ENCODE peak calls at places on chromosomes 11 and 22, in six cellular contexts. One of them, this sample, is unnamed.

GRCh38 chr11:85407648-85408047 is 219.5 kb downstream of the DLG2 start:
- DNase-seq in HepG2: no peak
- DNase-seq in K562: no peak
- DNase-seq in H1: no peak
- DNase-seq in GM12891: no peak
- DNase-seq in GM12878: no peak
- DNase-seq in this sample: no peak

GRCh38 chr11:19777032-19777341 is 64.3 kb downstream of the NAV2 start:
- DNase-seq in K562: peak; percentile 12
- DNase-seq in GM12891: peak; percentile 32
- DNase-seq in H1: no peak
- DNase-seq in HepG2: no peak
- DNase-seq in GM12878: no peak
- DNase-seq in this sample: peak; percentile 28

GRCh38 chr22:19598054-19598855 is 74.0 kb upstream of the CLDN5 start:
- DNase-seq in HepG2: no peak
- DNase-seq in H1: no peak
- DNase-seq in GM12878: no peak
- DNase-seq in GM12891: no peak
- DNase-seq in K562: peak; percentile 28
- DNase-seq in this sample: no peak

GRCh38 chr11:127106142-127106541 is 105.6 kb upstream of the KIRREL3 start:
- DNase-seq in GM12891: no peak
- DNase-seq in GM12878: no peak
- DNase-seq in HepG2: no peak
- DNase-seq in H1: no peak
- DNase-seq in K562: no peak
- DNase-seq in this sample: no peak

GRCh38 chr22:24285245-24285644 is 14.6 kb downstream of the SPECC1L start:
- DNase-seq in GM12878: no peak
- DNase-seq in GM12891: no peak
- DNase-seq in HepG2: no peak
- DNase-seq in K562: no peak
- DNase-seq in H1: no peak
- DNase-seq in this sample: no peak

GRCh38 chr11:74316772-74317505 is 5.5 kb upstream of the P4HA3 start:
- DNase-seq in HepG2: no peak
- DNase-seq in H1: no peak
- DNase-seq in K562: no peak
- DNase-seq in GM12878: no peak
- DNase-seq in GM12891: no peak
- DNase-seq in this sample: no peak

GRCh38 chr11:10628506-10629236 is 60.2 kb upstream of the LYVE1 start:
- DNase-seq in H1: no peak
- DNase-seq in HepG2: no peak
- DNase-seq in GM12878: no peak
- DNase-seq in K562: no peak
- DNase-seq in GM12891: no peak
- DNase-seq in this sample: no peak

GRCh38 chr22:48321986-48322545 is 1505.6 kb downstream of the BRD1 start:
- DNase-seq in GM12878: no peak
- DNase-seq in GM12891: no peak
- DNase-seq in K562: no peak
- DNase-seq in H1: no peak
- DNase-seq in HepG2: no peak
- DNase-seq in this sample: no peak

GRCh38 chr11:103530257-103530656 is 421.0 kb downstream of the DYNC2H1 start:
- DNase-seq in GM12891: no peak
- DNase-seq in K562: no peak
- DNase-seq in HepG2: no peak
- DNase-seq in GM12878: no peak
- DNase-seq in H1: no peak
- DNase-seq in this sample: no peak

GRCh38 chr11:120239713-120240640 is at the start of gene POU2F3:
- DNase-seq in HepG2: no peak
- DNase-seq in H1: no peak
- DNase-seq in K562: peak; percentile 62
- DNase-seq in GM12891: no peak
- DNase-seq in GM12878: no peak
- DNase-seq in this sample: no peak

GRCh38 chr11:29243616-29244015 is 773.2 kb downstream of the KCNA4 start:
- DNase-seq in H1: no peak
- DNase-seq in K562: no peak
- DNase-seq in GM12891: no peak
- DNase-seq in HepG2: no peak
- DNase-seq in GM12878: no peak
- DNase-seq in this sample: no peak

GRCh38 chr11:115128226-115128625 is 376.0 kb downstream of the CADM1 start:
- DNase-seq in GM12878: no peak
- DNase-seq in K562: no peak
- DNase-seq in HepG2: no peak
- DNase-seq in H1: no peak
- DNase-seq in GM12891: no peak
- DNase-seq in this sample: no peak

GRCh38 chr11:115127790-115128189 is 376.4 kb downstream of the CADM1 start:
- DNase-seq in H1: no peak
- DNase-seq in GM12891: no peak
- DNase-seq in K562: no peak
- DNase-seq in HepG2: no peak
- DNase-seq in GM12878: no peak
- DNase-seq in this sample: no peak

GRCh38 chr11:115126515-115127208 is 377.6 kb downstream of the CADM1 start:
- DNase-seq in K562: no peak
- DNase-seq in GM12878: no peak
- DNase-seq in GM12891: no peak
- DNase-seq in HepG2: no peak
- DNase-seq in H1: no peak
- DNase-seq in this sample: no peak

GRCh38 chr11:115129771-115130306 is 374.4 kb downstream of the CADM1 start:
- DNase-seq in K562: no peak
- DNase-seq in H1: no peak
- DNase-seq in GM12878: no peak
- DNase-seq in HepG2: no peak
- DNase-seq in GM12891: no peak
- DNase-seq in this sample: no peak

DNA sequence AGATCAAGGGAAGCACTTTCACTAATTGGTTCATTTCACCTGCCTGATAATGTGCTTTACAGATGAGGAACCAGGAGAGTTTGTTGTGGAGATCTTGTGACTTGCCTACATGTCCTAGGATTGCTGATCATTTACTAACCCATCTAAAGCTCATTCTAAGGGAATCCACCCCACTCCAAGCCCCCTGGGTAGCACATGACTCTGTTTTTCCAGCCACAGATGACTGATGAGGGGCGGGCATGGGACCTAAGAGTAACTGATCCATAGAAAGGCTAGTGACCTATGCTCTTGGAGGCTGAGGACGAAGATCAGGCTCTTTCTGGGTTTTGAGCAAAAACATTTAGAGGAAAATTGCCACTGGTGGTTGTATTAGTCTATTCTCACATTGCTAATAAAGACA is 378.1 kb downstream of the CADM1 start:
- DNase-seq in HepG2: no peak
- DNase-seq in K562: no peak
- DNase-seq in GM12878: no peak
- DNase-seq in H1: no peak
- DNase-seq in GM12891: no peak
- DNase-seq in this sample: no peak
- TF ChIP-seq TAF1 in HepG2: no peak
- TF ChIP-seq TAF1 in K562: no peak
- TF ChIP-seq TAF1 in GM12878: no peak
- TF ChIP-seq TAF1 in H1: no peak
- TF ChIP-seq TAF1 in GM12891: no peak
- TF ChIP-seq TAF1 in this sample: no peak

DNA sequence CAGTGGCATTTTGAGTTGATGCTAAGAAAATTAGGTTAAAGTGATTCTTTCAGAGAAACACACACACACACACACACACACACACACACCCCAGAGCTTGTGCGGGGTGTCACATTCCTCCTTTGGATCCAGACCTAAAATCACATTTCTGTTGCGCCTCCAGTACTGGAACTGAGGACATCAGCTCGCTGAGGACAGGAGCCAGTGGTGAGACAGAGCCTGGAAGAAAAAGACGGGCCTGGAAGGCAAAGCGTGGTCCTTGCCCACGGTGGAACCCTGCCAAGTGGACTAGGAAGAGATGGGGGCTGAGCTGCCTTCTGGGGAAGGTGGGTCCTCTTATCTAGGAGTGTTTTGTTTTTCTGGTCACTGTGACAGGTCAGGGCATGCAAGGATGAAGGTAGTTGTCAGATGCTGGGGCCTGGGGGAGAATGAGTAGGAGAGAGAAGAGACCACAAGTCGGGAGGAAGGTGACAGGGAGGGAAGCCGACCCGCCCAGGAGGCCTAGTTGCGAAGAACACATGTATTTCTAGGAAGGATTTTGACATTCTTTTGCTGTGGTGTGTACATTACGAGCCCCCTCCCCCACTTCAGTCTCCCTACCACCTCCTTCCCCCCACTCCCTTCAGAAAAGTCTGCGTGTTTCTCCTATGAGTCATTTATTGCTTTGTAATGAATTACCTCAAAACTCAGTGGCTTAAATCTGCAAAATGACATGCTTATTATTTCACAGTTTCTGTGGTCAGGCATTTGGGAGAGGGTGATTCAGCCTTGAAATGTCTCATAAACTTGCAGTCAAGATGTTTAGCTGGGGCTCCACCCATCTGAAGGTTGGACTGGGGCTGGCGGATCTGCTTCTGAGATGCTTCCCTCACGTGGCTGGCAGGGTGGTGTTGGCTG is 4.8 kb upstream of the ELFN2 start:
- DNase-seq in H1: no peak
- DNase-seq in HepG2: peak; percentile 19
- DNase-seq in GM12878: no peak
- DNase-seq in K562: no peak
- DNase-seq in GM12891: no peak
- DNase-seq in this sample: no peak
- TF ChIP-seq POLR2AphosphoS5 in H1: no peak
- TF ChIP-seq POLR2AphosphoS5 in HepG2: no peak
- TF ChIP-seq POLR2AphosphoS5 in GM12878: no peak
- TF ChIP-seq POLR2AphosphoS5 in K562: no peak
- TF ChIP-seq POLR2AphosphoS5 in GM12891: no peak
- TF ChIP-seq POLR2AphosphoS5 in this sample: no peak

GRCh38 chr22:37032535-37033460 is 13.3 kb downstream of the MPST start:
- DNase-seq in GM12891: no peak
- DNase-seq in HepG2: peak; percentile 100
- DNase-seq in GM12878: no peak
- DNase-seq in H1: no peak
- DNase-seq in K562: no peak
- DNase-seq in this sample: no peak
- TF ChIP-seq POLR2A in GM12891: no peak
- TF ChIP-seq POLR2A in HepG2: peak; percentile 87
- TF ChIP-seq POLR2A in GM12878: no peak
- TF ChIP-seq POLR2A in H1: no peak
- TF ChIP-seq POLR2A in K562: no peak
- TF ChIP-seq POLR2A in this sample: no peak

DNA sequence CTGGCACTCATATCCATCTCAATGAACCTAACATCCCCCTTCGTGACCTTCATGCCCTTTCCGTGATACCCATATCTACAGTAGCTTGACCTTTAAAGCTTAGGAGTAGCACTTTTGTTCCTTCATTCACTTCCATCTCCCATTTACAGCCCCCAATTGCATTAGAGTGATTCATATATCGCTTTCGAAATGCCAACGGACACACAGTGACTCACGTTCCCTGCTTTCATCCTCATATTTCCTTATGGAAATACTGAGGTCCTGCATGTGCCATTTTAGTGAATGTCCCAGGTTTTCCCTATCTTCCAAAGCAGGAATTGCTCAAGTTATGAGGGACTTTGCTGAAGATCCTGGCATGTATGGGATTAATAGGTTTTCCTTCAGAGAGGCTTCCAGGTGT is 44.3 kb upstream of the CEP126 start:
- DNase-seq in H1: no peak
- DNase-seq in GM12878: no peak
- DNase-seq in K562: no peak
- DNase-seq in HepG2: no peak
- DNase-seq in GM12891: no peak
- DNase-seq in this sample: no peak
- TF ChIP-seq TAF1 in H1: no peak
- TF ChIP-seq TAF1 in GM12878: no peak
- TF ChIP-seq TAF1 in K562: no peak
- TF ChIP-seq TAF1 in HepG2: no peak
- TF ChIP-seq TAF1 in GM12891: no peak
- TF ChIP-seq TAF1 in this sample: no peak

DNA sequence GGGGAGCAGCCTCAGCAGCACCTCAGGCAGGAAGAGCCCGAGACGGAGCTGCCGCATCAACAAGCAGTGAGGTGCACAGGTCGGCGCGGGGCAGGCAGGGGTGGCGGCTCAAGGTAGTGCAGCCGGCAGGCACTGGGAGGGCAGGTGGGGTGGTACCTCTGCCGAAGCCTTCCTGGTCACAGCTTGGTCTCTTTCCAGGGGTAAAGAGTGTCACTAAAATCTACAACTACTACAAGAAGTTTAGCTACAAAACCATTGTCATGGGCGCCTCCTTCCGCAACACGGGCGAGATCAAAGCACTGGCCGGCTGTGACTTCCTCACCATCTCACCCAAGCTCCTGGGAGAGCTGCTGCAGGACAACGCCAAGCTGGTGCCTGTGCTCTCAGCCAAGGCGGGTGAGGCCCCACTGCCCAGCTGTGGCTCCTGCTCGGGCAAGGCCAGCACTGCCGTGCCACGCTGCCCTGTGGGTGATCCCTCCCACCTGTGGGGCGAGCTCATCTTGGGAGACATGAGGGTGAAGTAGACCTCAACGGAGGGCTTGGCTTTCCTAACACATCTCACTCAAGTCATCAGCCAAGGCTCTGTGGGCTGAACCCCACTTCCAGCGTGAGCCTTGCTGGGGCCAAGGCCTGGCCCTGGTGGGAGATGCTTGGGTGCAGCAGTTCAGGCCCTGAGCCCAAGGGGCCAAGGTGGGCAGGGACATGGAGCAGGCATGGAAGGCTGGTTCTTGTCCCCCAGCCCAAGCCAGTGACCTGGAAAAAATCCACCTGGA is 13.6 kb downstream of the GATD1 start:
- DNase-seq in H1: no peak
- DNase-seq in GM12878: no peak
- DNase-seq in GM12891: no peak
- DNase-seq in HepG2: no peak
- DNase-seq in K562: no peak
- DNase-seq in this sample: peak; percentile 25
- TF ChIP-seq POLR2AphosphoS5 in H1: peak; percentile 54
- TF ChIP-seq POLR2AphosphoS5 in GM12878: no peak
- TF ChIP-seq POLR2AphosphoS5 in GM12891: no peak
- TF ChIP-seq POLR2AphosphoS5 in HepG2: no peak
- TF ChIP-seq POLR2AphosphoS5 in K562: no peak
- TF ChIP-seq POLR2AphosphoS5 in this sample: peak; percentile 35

This sample was measured in GM12892.